ENCODE peak calls at places on chromosome 10, in five cellular contexts. F is fibroblast of villous mesenchyme, W is right lobe of liver, R is GM13977, O is WTC11. X is an unnamed sample.
A peak's percentile ranks its signal among the peaks of the same experiment; 100 is the strongest.

GRCh38 chr10:30047924-30048531 is 11.4 kb downstream of the JCAD start:
- DNase-seq in F (no peak), O (no peak), R (no peak), W (no peak), X (no peak)

GRCh38 chr10:42916974-42917373 is 134.4 kb downstream of the BMS1 start:
- DNase-seq in R (no peak), W (no peak), F (no peak), O (no peak), X (no peak)

GRCh38 chr10:132939957-132940790 is 2.2 kb downstream of the CFAP46 start:
- DNase-seq in F (peak; percentile 39), O (peak; percentile 77), R (peak; percentile 65), W (no peak), X (no peak)

GRCh38 chr10:104591451-104591850 is 49.6 kb upstream of the SORCS3 start:
- DNase-seq in F (no peak), O (no peak), W (no peak), R (no peak), X (no peak)

GRCh38 chr10:28533571-28534304 is 820 bp downstream of the WAC start:
- DNase-seq in W (peak; percentile 81), R (peak; percentile 67), O (peak; percentile 62), F (peak; percentile 49), X (no peak)

GRCh38 chr10:22159180-22159579 is 58.6 kb downstream of the EBLN1 start:
- DNase-seq in W (no peak), R (no peak), F (no peak), O (no peak), X (no peak)

GRCh38 chr10:117664288-117664687 is 121.7 kb downstream of the EMX2 start:
- DNase-seq in R (no peak), O (no peak), F (no peak), W (no peak), X (no peak)

GRCh38 chr10:70130878-70131559 is 1.6 kb downstream of the AIFM2 start:
- DNase-seq in W (no peak), O (no peak), R (no peak), F (peak; percentile 86), X (no peak)

GRCh38 chr10:112441520-112441919 is 5.2 kb downstream of the ZDHHC6 start:
- DNase-seq in F (no peak), R (no peak), W (no peak), O (no peak), X (no peak)

GRCh38 chr10:112442063-112442462 is 4.7 kb downstream of the ZDHHC6 start:
- DNase-seq in F (no peak), W (no peak), R (no peak), O (no peak), X (no peak)

GRCh38 chr10:112448903-112449302 is 1.9 kb downstream of the VTI1A start:
- DNase-seq in F (no peak), R (no peak), W (no peak), O (no peak), X (no peak)

GRCh38 chr10:112446055-112446854 is 459 bp downstream of the ZDHHC6 start:
- DNase-seq in W (no peak), O (no peak), F (no peak), R (no peak), X (no peak)

DNA sequence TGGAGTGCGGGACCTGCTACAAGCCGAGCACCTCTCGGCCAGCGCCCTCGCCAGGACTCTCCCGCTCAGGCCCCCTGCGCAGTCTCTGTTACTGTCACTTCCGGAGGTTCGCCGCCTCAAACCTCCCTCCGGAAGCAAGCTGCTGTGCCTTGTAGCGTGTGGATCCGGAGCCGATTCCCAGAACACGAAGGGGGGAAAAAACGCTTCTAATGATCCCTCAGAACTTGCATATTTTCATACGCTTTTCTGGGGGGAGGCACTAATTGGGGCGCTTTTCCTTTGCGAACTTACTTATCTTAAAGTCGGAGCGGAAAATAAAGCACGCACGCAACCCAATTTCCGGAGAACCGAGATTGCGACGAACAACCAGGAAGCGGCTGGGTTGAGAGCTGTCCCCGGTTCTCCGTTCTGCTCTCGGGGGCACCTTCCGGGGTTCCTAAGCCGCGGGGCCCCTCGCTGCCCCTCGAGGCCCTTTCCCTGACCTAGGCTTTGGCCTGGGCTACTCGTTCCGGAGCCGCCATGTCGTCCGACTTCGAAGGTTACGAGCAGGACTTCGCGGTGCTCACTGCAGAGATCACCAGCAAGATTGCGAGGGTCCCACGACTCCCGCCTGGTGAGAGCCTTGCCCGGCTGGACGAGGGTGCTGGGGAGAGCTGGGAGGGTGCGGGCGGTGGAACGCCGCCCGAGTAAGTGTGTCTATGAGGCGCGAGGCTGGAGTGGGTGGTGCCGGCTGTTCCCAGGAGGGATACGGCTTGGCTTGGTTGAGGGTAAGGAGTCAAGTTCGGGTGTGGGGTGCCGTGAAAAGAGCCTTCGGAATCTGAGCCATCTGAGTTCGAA is at the start of the genes VTI1A and ZDHHC6:
- DNase-seq in R (peak; percentile 80), F (peak; percentile 90), O (peak; percentile 78), W (peak; percentile 88), X (no peak)
- TF ChIP-seq CTCF in R (peak; percentile 27), F (peak; percentile 25), O (no peak), W (peak; percentile 17), X (peak; percentile 55)

DNA sequence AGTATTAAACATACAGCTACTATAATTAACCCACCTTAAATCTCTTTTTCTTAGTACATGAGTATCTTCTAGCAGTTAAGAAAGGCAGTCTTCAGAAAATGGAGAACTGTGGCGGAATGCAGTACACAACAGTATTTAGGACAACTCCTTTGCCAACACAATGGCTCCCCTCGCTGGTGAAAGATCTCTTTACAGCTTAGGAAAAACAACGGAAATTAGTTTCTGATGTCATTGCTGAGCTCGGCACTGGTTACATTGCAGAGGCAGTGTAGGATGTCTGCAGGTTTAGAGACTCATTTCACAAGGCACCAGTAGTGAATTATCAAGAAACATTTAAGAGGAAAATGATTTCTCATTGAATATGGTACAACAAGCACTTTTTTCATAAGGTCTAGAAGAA is 43.4 kb downstream of the GLRX3 start:
- DNase-seq in F (peak; percentile 70), R (no peak), W (no peak), O (peak; percentile 36), X (no peak)
- TF ChIP-seq CTCF in F (peak; percentile 53), R (peak; percentile 31), W (peak; percentile 38), O (no peak), X (peak; percentile 74)

DNA sequence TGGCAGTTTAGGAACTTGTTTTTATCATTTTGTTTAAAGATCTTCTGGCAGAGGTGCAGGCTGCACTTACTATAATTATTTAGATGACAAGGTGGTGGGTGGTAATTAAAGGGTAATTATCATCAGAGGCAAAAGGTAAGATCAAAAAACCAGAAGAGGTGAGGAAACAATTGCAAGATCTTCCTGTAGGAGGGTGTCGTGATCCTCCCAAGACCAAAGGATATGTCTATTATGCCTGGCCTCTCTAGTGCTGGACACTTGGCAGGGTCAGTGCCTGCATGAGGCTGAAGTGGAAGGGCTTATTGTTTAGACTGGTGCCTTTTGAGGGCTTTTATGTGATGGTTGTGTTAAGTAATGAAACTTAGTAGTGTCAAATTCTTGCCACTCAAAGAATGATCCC is 1.8 kb upstream of the WAPL start:
- DNase-seq in R (no peak), F (peak; percentile 23), O (no peak), W (no peak), X (no peak)
- TF ChIP-seq CTCF in R (no peak), F (peak; percentile 22), O (no peak), W (peak; percentile 13), X (peak; percentile 58)

GRCh38 chr10:98916751-98917150 is 318.9 kb downstream of the HPSE2 start:
- DNase-seq in O (no peak), W (no peak), F (peak; percentile 75), R (no peak), X (no peak)
- TF ChIP-seq CTCF in O (no peak), W (no peak), F (peak; percentile 37), R (no peak), X (no peak)

GRCh38 chr10:17454181-17454800 is at the start of gene ST8SIA6:
- DNase-seq in W (peak; percentile 51), F (peak; percentile 50), O (peak; percentile 66), R (peak; percentile 84), X (no peak)
- TF ChIP-seq CTCF in W (no peak), F (no peak), O (no peak), R (peak; percentile 8), X (peak; percentile 35)

GRCh38 chr10:96832721-96833219 is 672 bp downstream of the LCOR start:
- DNase-seq in W (peak; percentile 89), O (peak; percentile 71), R (peak; percentile 96), F (peak; percentile 69), X (peak; percentile 94)
- TF ChIP-seq CTCF in W (no peak), O (no peak), R (no peak), F (no peak), X (peak; percentile 21)

DNA sequence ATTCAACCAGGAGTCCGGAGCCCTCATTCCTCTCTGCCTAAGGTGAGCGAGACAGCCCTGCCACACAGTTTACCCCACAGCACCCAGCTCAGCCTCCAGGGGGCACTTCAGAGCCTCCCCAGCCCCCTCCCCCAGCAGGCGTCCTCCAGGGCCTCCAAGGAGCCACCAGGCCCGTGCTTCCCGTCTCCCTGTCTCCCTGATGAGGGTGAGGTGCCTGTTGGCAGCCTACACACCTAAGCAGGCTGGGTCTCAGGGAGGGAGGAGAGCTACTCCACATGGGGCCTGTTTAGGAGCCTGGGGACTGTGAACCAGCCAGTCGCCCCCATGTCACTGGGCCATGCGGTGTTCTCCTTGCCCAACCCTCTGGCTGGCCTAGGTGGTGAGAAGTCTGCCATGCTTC is 28.9 kb upstream of the TRIM8 start:
- DNase-seq in W (no peak), R (no peak), O (peak; percentile 77), F (peak; percentile 29), X (peak; percentile 68)
- TF ChIP-seq CTCF in W (peak; percentile 13), R (peak; percentile 29), O (peak; percentile 43), F (peak; percentile 54), X (peak; percentile 57)

GRCh38 chr10:110336111-110336721 is 31.5 kb upstream of the SMNDC1 start:
- DNase-seq in W (no peak), F (peak; percentile 91), R (no peak), O (peak; percentile 38), X (no peak)
- TF ChIP-seq CTCF in W (no peak), F (peak; percentile 25), R (no peak), O (no peak), X (peak; percentile 64)

GRCh38 chr10:31464552-31464951 is 145.5 kb downstream of the ZEB1 start:
- DNase-seq in W (no peak), F (no peak), O (no peak), R (no peak), X (no peak)

GRCh38 chr10:31466313-31466712 is 147.3 kb downstream of the ZEB1 start:
- DNase-seq in F (peak; percentile 39), W (no peak), R (no peak), O (no peak), X (no peak)

GRCh38 chr10:31468536-31468859 is 149.5 kb downstream of the ZEB1 start:
- DNase-seq in F (no peak), O (no peak), R (no peak), W (no peak), X (no peak)

GRCh38 chr10:31467791-31468535 is 148.9 kb downstream of the ZEB1 start:
- DNase-seq in F (no peak), W (peak; percentile 51), O (peak; percentile 61), R (no peak), X (no peak)
- TF ChIP-seq CTCF in F (peak; percentile 49), W (peak; percentile 49), O (peak; percentile 77), R (peak; percentile 21), X (peak; percentile 45)

X was measured in chondrocyte.